ENCODE peak calls at places on chromosomes 4 and X, in ten cellular contexts. B, N, U, Y, I, L, W, K, P and A are unnamed samples.

GRCh38 chr4:80685219-80685618 is 345.3 kb upstream of the BMP3 start:
- DNase-seq in N (peak), W (no peak), L (no peak), U (no peak), K (no peak), Y (no peak), I (no peak), B (no peak), P (peak), A (no peak)

GRCh38 chr4:153731239-153731638 is 28.6 kb downstream of the RNF175 start:
- DNase-seq in K (no peak), B (no peak), I (peak), W (no peak), N (peak), Y (no peak), P (peak), U (no peak), L (no peak), A (no peak)

GRCh38 chrX:41912922-41913321 is 10.4 kb downstream of the CASK start:
- DNase-seq in K (no peak), Y (no peak), I (no peak), W (no peak), U (no peak), N (no peak), P (no peak), B (no peak), L (no peak), A (no peak)

GRCh38 chrX:10486373-10486772 is 134.0 kb downstream of the MID1 start:
- DNase-seq in P (peak), K (no peak), Y (no peak), U (no peak), B (no peak), W (no peak), I (peak), N (no peak), L (no peak), A (no peak)

GRCh38 chr4:3822230-3822947 is 56.2 kb downstream of the ADRA2C start:
- DNase-seq in Y (no peak), U (no peak), P (no peak), I (no peak), W (no peak), N (no peak), B (no peak), K (no peak), L (no peak), A (no peak)

GRCh38 chr4:81032174-81032551 is 1.7 kb downstream of the BMP3 start:
- DNase-seq in N (peak), P (no peak), K (peak), I (no peak), W (no peak), U (no peak), B (no peak), L (no peak), Y (no peak), A (no peak)

GRCh38 chr4:56410247-56410646 is 23.0 kb upstream of the AASDH start:
- DNase-seq in K (peak), P (peak), N (no peak), W (no peak), U (no peak), L (no peak), I (peak), Y (peak), B (no peak), A (no peak)

GRCh38 chrX:153526801-153527599 is 9.6 kb downstream of the ATP2B3 start:
- DNase-seq in U (no peak), Y (no peak), N (no peak), P (no peak), K (no peak), L (no peak), W (no peak), I (no peak), B (no peak), A (no peak)

GRCh38 chr4:53744446-53745160 is 153.3 kb upstream of the LNX1 start:
- DNase-seq in L (no peak), Y (no peak), B (no peak), W (no peak), U (no peak), P (no peak), K (peak), I (no peak), N (peak), A (no peak)